ENCODE peak calls at places on chromosomes 1 and 21, in four cellular contexts. T is KBM-7, R is A549, C is iPS DF 6.9. S is an unnamed sample.
A peak's percentile ranks its signal among the peaks of the same experiment; 100 is the strongest.

GRCh38 chr1:87867631-87868030 is 539.0 kb downstream of the LMO4 start:
- DNase-seq in R (no peak), T (no peak), C (no peak), S (no peak)

GRCh38 chr1:212147581-212148033 is 112.1 kb downstream of the DTL start:
- DNase-seq in T (no peak), R (no peak), C (no peak), S (peak; percentile 51)

GRCh38 chr1:210505601-210506564 is 177.2 kb downstream of the HHAT start:
- DNase-seq in C (no peak), T (no peak), R (no peak), S (peak; percentile 25)

GRCh38 chr1:31299365-31299764 is 2.5 kb downstream of the ZCCHC17 start:
- DNase-seq in T (no peak), R (no peak), C (no peak), S (no peak)

GRCh38 chr1:212437179-212437798 is 4.6 kb downstream of the NENF start:
- DNase-seq in C (no peak), T (no peak), R (no peak), S (no peak)

GRCh38 chr1:181104790-181105133 is 16.3 kb downstream of the IER5 start:
- DNase-seq in R (no peak), T (no peak), C (no peak), S (no peak)

GRCh38 chr1:84267476-84267875 is 34.0 kb upstream of the SAMD13 start:
- DNase-seq in C (no peak), R (no peak), T (no peak), S (no peak)

GRCh38 chr1:39877231-39877778 is 6.0 kb downstream of the TRIT1 start:
- DNase-seq in C (no peak), R (no peak), T (no peak), S (no peak)

GRCh38 chr1:159056069-159056698 is 20.4 kb downstream of the AIM2 start:
- DNase-seq in R (no peak), T (no peak), C (peak; percentile 13), S (no peak)

GRCh38 chr21:29403922-29404538 is 105.3 kb downstream of the BACH1 start:
- DNase-seq in R (no peak), T (peak; percentile 58), C (no peak), S (no peak)

GRCh38 chr1:77534456-77534855 is 148.0 kb downstream of the ZZZ3 start:
- DNase-seq in T (peak; percentile 55), C (no peak), R (no peak), S (no peak)

GRCh38 chr1:205396972-205397616 is 24.8 kb downstream of the LEMD1 start:
- DNase-seq in C (peak; percentile 66), T (peak; percentile 75), R (peak; percentile 61), S (peak; percentile 50)

GRCh38 chr1:96472471-96472870 is 249.1 kb upstream of the PTBP2 start:
- DNase-seq in C (no peak), T (no peak), R (no peak), S (no peak)

GRCh38 chr1:43893020-43893419 is 40.6 kb upstream of the ARTN start:
- DNase-seq in R (no peak), C (no peak), T (no peak), S (no peak)

GRCh38 chr21:41868062-41868710 is 11.0 kb downstream of the PRDM15 start:
- DNase-seq in T (no peak), R (no peak), C (no peak), S (no peak)

GRCh38 chr1:201690528-201690927 is 138.4 kb upstream of the IPO9 start:
- DNase-seq in C (no peak), R (no peak), T (no peak), S (no peak)

GRCh38 chr1:1073743-1074587 is at the start of gene RNF223:
- DNase-seq in T (no peak), R (no peak), C (no peak), S (peak; percentile 87)

GRCh38 chr1:154970631-154971340 is at the start of gene SHC1:
- DNase-seq in R (peak; percentile 94), C (no peak), T (no peak), S (peak; percentile 94)

GRCh38 chr21:38800046-38800758 is 5.5 kb upstream of the ETS2 start:
- DNase-seq in T (no peak), C (no peak), R (no peak), S (no peak)

GRCh38 chr1:39657402-39657801 is 14.5 kb downstream of the NT5C1A start:
- DNase-seq in C (no peak), R (no peak), T (no peak), S (no peak)

GRCh38 chr1:10489291-10490055 is 14.7 kb downstream of the PEX14 start:
- DNase-seq in T (no peak), C (no peak), R (no peak), S (no peak)

GRCh38 chr1:2816786-2817185 is 15.3 kb upstream of the TTC34 start:
- DNase-seq in R (no peak), T (no peak), C (no peak), S (no peak)

GRCh38 chr1:100448371-100448770 is 89.6 kb upstream of the GPR88 start:
- DNase-seq in R (no peak), T (no peak), C (no peak), S (peak; percentile 30)

GRCh38 chr21:41333752-41334151 is 17.2 kb downstream of the FAM3B start:
- DNase-seq in T (no peak), C (no peak), R (no peak), S (no peak)

GRCh38 chr1:160374701-160375443 is 8.0 kb downstream of the NHLH1 start:
- DNase-seq in C (no peak), T (peak; percentile 24), R (no peak), S (no peak)

GRCh38 chr1:152143147-152143845 is 15.7 kb downstream of the RPTN start:
- DNase-seq in T (no peak), C (no peak), R (no peak), S (no peak)

S was measured in T47D.